ENCODE peak calls at places on chromosomes 1 and 21, in ten cellular contexts. Q is testis, V is Calu3, F is SJCRH30, R is GM10248, N is BE2C, T is T follicular helper cell, J is Right ventricle myocardium superior, P is LNCaP clone FGC, O is mammary epithelial cell. X is an unnamed sample.

GRCh38 chr1:17584539-17584938 is 45.0 kb downstream of the ARHGEF10L start:
- DNase-seq in T (no peak), Q (no peak), N (no peak), F (no peak), J (no peak), V (no peak), O (no peak), P (no peak), R (no peak), X (no peak)

GRCh38 chr1:54581621-54582035 is 33.6 kb downstream of the ACOT11 start:
- DNase-seq in F (peak), P (peak), N (peak), V (peak), R (no peak), O (peak), Q (peak), T (no peak), J (peak), X (peak)

GRCh38 chr1:35287807-35288640 is 19.5 kb downstream of the ZMYM4 start:
- DNase-seq in R (no peak), V (no peak), T (no peak), F (no peak), N (no peak), P (no peak), Q (no peak), O (peak), J (no peak), X (no peak)

GRCh38 chr1:182299728-182300581 is 91.6 kb downstream of the GLUL start:
- DNase-seq in T (no peak), R (no peak), P (no peak), J (peak), V (peak), N (no peak), Q (peak), F (peak), O (peak), X (peak)

GRCh38 chr1:54774820-54775498 is 10.6 kb upstream of the PARS2 start:
- DNase-seq in J (no peak), V (no peak), T (no peak), P (no peak), Q (peak), O (no peak), N (peak), F (peak), R (no peak), X (no peak)

GRCh38 chr1:208254862-208255261 is 10.7 kb upstream of the PLXNA2 start:
- DNase-seq in N (no peak), J (no peak), O (peak), R (no peak), V (no peak), P (no peak), F (no peak), T (no peak), Q (no peak), X (no peak)

GRCh38 chr1:76950306-76950705 is 83.0 kb downstream of the ST6GALNAC5 start:
- DNase-seq in R (no peak), N (no peak), Q (no peak), J (no peak), V (no peak), O (no peak), F (no peak), T (no peak), P (no peak), X (no peak)

GRCh38 chr21:41769106-41769505 is 2.3 kb upstream of the RIPK4 start:
- DNase-seq in O (no peak), Q (no peak), F (no peak), P (no peak), R (no peak), V (no peak), J (no peak), T (no peak), N (no peak), X (no peak)

GRCh38 chr1:19712928-19713327 is 48.3 kb downstream of the HTR6 start:
- DNase-seq in V (no peak), P (no peak), Q (no peak), F (no peak), O (no peak), R (no peak), J (no peak), N (no peak), T (no peak), X (no peak)

GRCh38 chr21:46585191-46585953 is 19.5 kb downstream of the S100B start:
- DNase-seq in P (no peak), V (no peak), J (no peak), F (peak), T (no peak), N (peak), O (peak), R (no peak), Q (no peak), X (no peak)

GRCh38 chr1:232620356-232620841 is 9.5 kb downstream of the SIPA1L2 start:
- DNase-seq in O (peak), Q (peak), R (no peak), J (peak), N (peak), V (no peak), F (peak), T (no peak), P (no peak), X (peak)

GRCh38 chr1:47624531-47624930 is 186.7 kb downstream of the FOXD2 start:
- DNase-seq in T (no peak), R (no peak), O (peak), N (no peak), P (no peak), V (no peak), Q (no peak), J (no peak), F (no peak), X (peak)

GRCh38 chr1:72063364-72063763 is 219.0 kb downstream of the NEGR1 start:
- DNase-seq in F (no peak), P (no peak), N (no peak), R (no peak), O (peak), J (no peak), V (no peak), T (no peak), Q (no peak), X (no peak)

GRCh38 chr1:53545663-53546408 is 86.6 kb downstream of the DMRTB1 start:
- DNase-seq in T (no peak), N (peak), O (no peak), P (no peak), R (no peak), V (no peak), J (peak), Q (no peak), F (peak), X (no peak)

GRCh38 chr1:195251900-195252299 is 1356.3 kb downstream of the KCNT2 start:
- DNase-seq in N (no peak), P (no peak), R (no peak), T (no peak), F (peak), V (no peak), O (no peak), J (no peak), Q (no peak), X (no peak)

GRCh38 chr1:39082811-39083576 is 56.8 kb downstream of the NDUFS5 start:
- DNase-seq in F (no peak), P (no peak), Q (no peak), O (no peak), J (no peak), R (no peak), V (no peak), T (no peak), N (no peak), X (no peak)

GRCh38 chr1:220528049-220528678 is at the start of gene MARK1:
- DNase-seq in P (no peak), Q (peak), R (peak), J (peak), T (no peak), O (peak), N (peak), V (peak), F (peak), X (peak)

GRCh38 chr1:238568707-238569106 is 678.0 kb upstream of the ZP4 start:
- DNase-seq in Q (no peak), T (no peak), V (no peak), R (no peak), P (no peak), O (no peak), N (no peak), J (no peak), F (no peak), X (no peak)

GRCh38 chr1:155897746-155898145 is 13.4 kb downstream of the RIT1 start:
- DNase-seq in V (no peak), F (no peak), T (no peak), J (no peak), Q (no peak), R (no peak), N (no peak), P (no peak), O (no peak), X (no peak)

GRCh38 chr1:192477630-192478029 is 97.9 kb upstream of the RGS1 start:
- DNase-seq in V (no peak), O (peak), P (peak), T (no peak), Q (no peak), N (no peak), F (peak), R (peak), J (no peak), X (no peak)

GRCh38 chr1:63651110-63651776 is 58.0 kb downstream of the PGM1 start:
- DNase-seq in J (no peak), F (no peak), V (no peak), P (no peak), R (no peak), T (peak), N (no peak), Q (no peak), O (peak), X (no peak)

GRCh38 chr1:204077979-204078696 is 5.2 kb downstream of the SOX13 start:
- DNase-seq in F (peak), V (peak), R (no peak), O (peak), P (no peak), T (no peak), Q (no peak), N (no peak), J (no peak), X (no peak)

X was measured in body of pancreas.